ENCODE peak calls at places on chromosome 2, in ten cellular contexts. Z is stimulated activated naive CD8-positive, alpha-beta T cell treated with anti-CD3 and anti-CD28 coated beads, Interleukin-15, Interleukin-2, amounts not matched to agents 100 U/mL and 50 U/mL, for 24 hours; W is foreskin keratinocyte; O is NCI-H1694 treated with DMSO at 0.1 percent for 48 hours; L is neural crest cell; H is endothelial cell of umbilical vein; F is activated CD4-positive, CD25-positive, alpha-beta regulatory T cell; S is GDM1; C is activated T-cell treated with anti-CD3 and anti-CD28 coated beads, Interleukin-2, amount 50 U/mL, for 72 hours; Y is putamen. R is an unnamed sample.

GRCh38 chr2:230898016-230898415 is 27.0 kb downstream of the GPR55 start:
- DNase-seq in Y (no peak), C (no peak), Z (peak; percentile 3), L (no peak), H (no peak), F (no peak), W (no peak), O (no peak), S (no peak), R (peak; percentile 10)

GRCh38 chr2:156429211-156429610 is 7.0 kb upstream of the GPD2 start:
- DNase-seq in L (no peak), W (no peak), Y (no peak), S (no peak), O (no peak), F (no peak), Z (no peak), H (peak; percentile 60), C (no peak), R (no peak)

GRCh38 chr2:199987586-199987985 is 32.2 kb downstream of the MAIP1 start:
- DNase-seq in L (no peak), Z (no peak), Y (no peak), S (no peak), O (peak; percentile 12), C (no peak), F (no peak), H (peak; percentile 47), W (no peak), R (no peak)

GRCh38 chr2:234422242-234422641 is 74.6 kb downstream of the ARL4C start:
- DNase-seq in F (no peak), C (no peak), L (no peak), H (peak; percentile 91), W (peak; percentile 98), Y (no peak), O (no peak), S (no peak), Z (no peak), R (no peak)

GRCh38 chr2:54666741-54667639 is 56.5 kb upstream of the EML6 start:
- DNase-seq in S (no peak), C (no peak), Z (no peak), Y (peak; percentile 83), W (no peak), H (peak; percentile 37), O (peak; percentile 91), F (no peak), L (no peak), R (peak; percentile 63)

GRCh38 chr2:27977623-27978312 is 87.2 kb downstream of the BABAM2 start:
- DNase-seq in Z (peak; percentile 28), W (peak; percentile 90), Y (no peak), L (no peak), S (no peak), C (peak; percentile 67), H (peak; percentile 76), F (no peak), O (no peak), R (no peak)

GRCh38 chr2:24365051-24365450 is 4.7 kb upstream of the ITSN2 start:
- DNase-seq in W (peak; percentile 42), H (peak; percentile 95), C (no peak), Z (no peak), O (peak; percentile 64), F (no peak), S (no peak), L (no peak), Y (peak; percentile 19), R (peak; percentile 33)

GRCh38 chr2:201228271-201228911 is 31.9 kb upstream of the CASP8 start:
- DNase-seq in H (peak; percentile 61), L (no peak), S (no peak), C (no peak), W (no peak), F (no peak), Y (no peak), Z (no peak), O (no peak), R (no peak)

GRCh38 chr2:45857848-45858520 is 206.5 kb downstream of the PRKCE start:
- DNase-seq in L (no peak), O (no peak), C (no peak), Z (no peak), F (no peak), H (no peak), W (no peak), S (no peak), Y (no peak), R (no peak)

R was measured in head of caudate nucleus.